ENCODE peak calls at places on chromosomes 2 and 18, in five cellular contexts. A is fibroblast of lung, B is neuronal stem cell, X is skeletal muscle cell, P is choroid plexus epithelial cell. E is an unnamed sample.

GRCh38 chr2:144071461-144071860 is 448.5 kb downstream of the ZEB2 start:
- DNase-seq in P (peak), X (peak), B (no peak), A (peak), E (no peak)

GRCh38 chr2:11753886-11754704 is 7.7 kb downstream of the LPIN1 start:
- DNase-seq in P (peak), X (no peak), A (peak), B (no peak), E (peak)

GRCh38 chr2:218003265-218003950 is 613 bp upstream of the TNS1 start:
- DNase-seq in A (peak), B (no peak), P (no peak), X (peak), E (no peak)

GRCh38 chr2:2840101-2840531 is 509.0 kb upstream of the MYT1L start:
- DNase-seq in X (no peak), A (no peak), P (no peak), B (no peak), E (no peak)

GRCh38 chr2:174613545-174613944 is 15.9 kb upstream of the WIPF1 start:
- DNase-seq in A (no peak), X (no peak), B (no peak), P (no peak), E (no peak)

GRCh38 chr2:200373973-200374416 is 67.5 kb downstream of the SPATS2L start:
- DNase-seq in P (no peak), X (no peak), A (no peak), B (no peak), E (peak)

GRCh38 chr2:25165992-25166618 is 2.3 kb downstream of the POMC start:
- DNase-seq in X (no peak), B (no peak), P (no peak), A (no peak), E (no peak)

GRCh38 chr18:7206231-7206630 is 24.7 kb upstream of the LRRC30 start:
- DNase-seq in P (no peak), B (no peak), X (no peak), A (no peak), E (no peak)

GRCh38 chr2:127485051-127485693 is 41.1 kb downstream of the IWS1 start:
- DNase-seq in X (no peak), B (no peak), P (peak), A (no peak), E (no peak)

GRCh38 chr2:39871291-39871761 is 92.3 kb upstream of the THUMPD2 start:
- DNase-seq in B (no peak), A (peak), P (peak), X (peak), E (no peak)

GRCh38 chr2:240741091-240741490 is 49.4 kb downstream of the AQP12A start:
- DNase-seq in X (no peak), A (no peak), P (no peak), B (no peak), E (no peak)

GRCh38 chr2:109644571-109645275 is 30.6 kb downstream of the SOWAHC start:
- DNase-seq in P (peak), X (no peak), A (no peak), B (no peak), E (peak)

GRCh38 chr2:74908763-74909444 is 49.5 kb upstream of the POLE4 start:
- DNase-seq in B (no peak), P (no peak), A (no peak), X (no peak), E (no peak)

GRCh38 chr2:19264847-19265246 is 93.6 kb downstream of the OSR1 start:
- DNase-seq in B (no peak), P (no peak), A (no peak), X (no peak), E (no peak)

GRCh38 chr2:102000813-102001766 is 9.3 kb downstream of the IL1R2 start:
- DNase-seq in X (no peak), P (no peak), A (no peak), B (no peak), E (no peak)

GRCh38 chr18:55988537-55988936 is 400.5 kb upstream of the TCF4 start:
- DNase-seq in B (no peak), X (no peak), A (peak), P (peak), E (no peak)

GRCh38 chr2:233761040-233761769 is 1.1 kb downstream of the UGT1A1 start:
- DNase-seq in A (no peak), X (no peak), P (peak), B (no peak), E (no peak)

GRCh38 chr18:14908541-14908940 is 160.6 kb downstream of the ANKRD30B start:
- DNase-seq in P (no peak), A (no peak), X (no peak), B (no peak), E (no peak)

GRCh38 chr18:22169889-22170420 is 566 bp downstream of the GATA6 start:
- DNase-seq in P (no peak), A (peak), X (no peak), B (no peak), E (no peak)

GRCh38 chr2:207528980-207529329 is 807 bp upstream of the CREB1 start:
- DNase-seq in B (no peak), X (no peak), P (peak), A (peak), E (peak)

GRCh38 chr2:212385241-212385640 is 153.4 kb downstream of the ERBB4 start:
- DNase-seq in B (no peak), P (no peak), A (no peak), X (no peak), E (no peak)

GRCh38 chr18:12305211-12305610 is 2.8 kb upstream of the TUBB6 start:
- DNase-seq in P (no peak), A (no peak), B (no peak), X (no peak), E (no peak)

GRCh38 chr2:233385489-233386044 is 31.3 kb downstream of the DGKD start:
- DNase-seq in P (peak), B (no peak), X (no peak), A (peak), E (no peak)

GRCh38 chr18:48814490-48815181 is 136.1 kb downstream of the SMAD7 start:
- DNase-seq in B (no peak), P (no peak), X (no peak), A (peak), E (no peak)

GRCh38 chr2:31980674-31981356 is 30.0 kb downstream of the MEMO1 start:
- DNase-seq in B (no peak), A (peak), X (no peak), P (peak), E (no peak)

GRCh38 chr18:77207540-77207939 is 42.1 kb upstream of the GALR1 start:
- DNase-seq in P (peak), A (peak), B (no peak), X (no peak), E (no peak)

GRCh38 chr2:30348825-30349224 is 98.2 kb upstream of the LCLAT1 start:
- DNase-seq in B (no peak), A (no peak), X (no peak), P (no peak), E (no peak)

GRCh38 chr2:102442967-102443828 is 20.2 kb downstream of the IL18RAP start:
- DNase-seq in P (peak), A (peak), B (no peak), X (no peak), E (no peak)

GRCh38 chr2:133967326-133967725 is 286.5 kb upstream of the MGAT5 start:
- DNase-seq in X (no peak), P (no peak), B (no peak), A (no peak), E (no peak)

GRCh38 chr2:47083485-47083884 is 71.6 kb downstream of the STPG4 start:
- DNase-seq in P (no peak), A (no peak), X (no peak), B (no peak), E (no peak)

DNA sequence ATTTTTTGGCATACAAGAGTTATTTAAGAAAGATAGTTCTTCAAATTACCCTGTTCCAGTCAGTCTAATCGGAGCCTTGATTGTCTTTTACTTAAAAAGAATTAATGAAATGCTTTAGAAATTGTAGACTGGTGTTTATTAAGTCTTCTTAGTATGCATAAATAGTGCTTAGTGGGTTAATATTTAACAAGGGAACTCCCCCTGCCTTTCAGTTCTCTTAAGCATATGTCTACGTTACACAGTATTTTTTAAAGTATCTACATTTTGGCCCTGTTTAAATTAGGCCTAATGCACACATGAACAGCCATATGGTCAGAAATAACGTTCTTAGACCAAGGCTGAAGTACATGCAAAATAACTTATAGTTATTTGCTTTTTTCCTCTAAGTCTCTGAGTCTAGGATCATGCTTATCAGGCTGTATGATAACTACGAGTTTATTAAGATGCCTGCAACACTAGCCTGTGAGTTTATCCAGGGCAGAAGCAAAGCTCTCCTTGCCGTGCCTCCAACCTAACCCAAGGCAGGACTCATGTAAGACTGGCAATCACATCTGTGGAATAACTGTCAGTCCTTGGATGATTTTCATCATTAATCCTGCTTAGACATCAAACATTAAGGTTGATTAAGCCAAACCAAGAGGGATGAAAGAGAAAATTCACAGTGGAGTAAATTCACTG is 6.7 kb downstream of the BCL2 start:
- DNase-seq in B (no peak), P (no peak), X (no peak), A (no peak), E (no peak)
- H3K4me3 ChIP-seq in B (no peak), P (no peak), X (no peak), A (no peak), E (no peak)

GRCh38 chr2:197088694-197089093 is 162.2 kb upstream of the PGAP1 start:
- DNase-seq in P (peak), B (no peak), X (peak), A (peak), E (no peak)
- H3K4me3 ChIP-seq in P (no peak), B (no peak), X (no peak), A (no peak), E (no peak)

DNA sequence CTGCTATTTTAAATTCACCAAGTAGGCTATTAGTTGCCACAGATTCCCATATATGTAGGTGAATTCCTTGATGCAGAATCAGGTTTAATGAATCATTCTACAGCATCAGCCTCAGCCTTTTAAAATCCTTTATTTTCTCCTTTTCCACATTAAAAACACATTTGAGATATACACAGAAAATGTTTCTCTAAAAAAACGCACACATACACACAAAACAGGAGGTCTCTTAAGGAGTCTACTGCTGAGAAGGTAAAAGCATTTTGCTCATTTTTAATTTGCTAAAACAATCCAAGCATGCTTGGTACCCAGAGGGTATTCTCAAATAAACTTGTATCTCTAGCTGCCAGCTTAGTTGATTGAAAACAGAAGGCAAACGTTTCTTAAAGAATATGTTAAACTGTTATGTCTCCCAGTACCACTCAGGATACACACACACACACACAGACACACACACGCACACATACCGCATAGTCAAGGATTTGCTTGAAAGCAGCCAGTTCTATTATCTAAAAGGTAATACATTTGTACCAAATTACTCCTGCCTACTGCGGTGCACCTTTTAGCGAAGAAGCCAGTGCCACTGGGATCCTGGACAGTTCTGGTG is 106.8 kb upstream of the KCTD1 start:
- DNase-seq in B (peak), X (no peak), P (peak), A (peak), E (no peak)
- H3K4me3 ChIP-seq in B (peak), X (peak), P (peak), A (peak), E (no peak)

GRCh38 chr2:20664431-20665260 is 2.3 kb upstream of the GDF7 start:
- DNase-seq in X (no peak), A (no peak), B (no peak), P (no peak), E (no peak)
- H3K4me3 ChIP-seq in X (no peak), A (no peak), B (no peak), P (no peak), E (no peak)

GRCh38 chr2:165470351-165470750 is 853 bp downstream of the CSRNP3 start:
- DNase-seq in P (no peak), B (no peak), A (no peak), X (no peak), E (no peak)

GRCh38 chr2:165471349-165471975 is 2.0 kb downstream of the CSRNP3 start:
- DNase-seq in X (no peak), B (no peak), P (peak), A (no peak), E (no peak)

GRCh38 chr2:165467921-165468320 is 1.6 kb upstream of the CSRNP3 start:
- DNase-seq in P (no peak), X (no peak), A (no peak), B (no peak), E (no peak)

GRCh38 chr2:165466386-165466785 is 3.1 kb upstream of the CSRNP3 start:
- DNase-seq in B (no peak), A (no peak), P (no peak), X (no peak), E (no peak)

DNA sequence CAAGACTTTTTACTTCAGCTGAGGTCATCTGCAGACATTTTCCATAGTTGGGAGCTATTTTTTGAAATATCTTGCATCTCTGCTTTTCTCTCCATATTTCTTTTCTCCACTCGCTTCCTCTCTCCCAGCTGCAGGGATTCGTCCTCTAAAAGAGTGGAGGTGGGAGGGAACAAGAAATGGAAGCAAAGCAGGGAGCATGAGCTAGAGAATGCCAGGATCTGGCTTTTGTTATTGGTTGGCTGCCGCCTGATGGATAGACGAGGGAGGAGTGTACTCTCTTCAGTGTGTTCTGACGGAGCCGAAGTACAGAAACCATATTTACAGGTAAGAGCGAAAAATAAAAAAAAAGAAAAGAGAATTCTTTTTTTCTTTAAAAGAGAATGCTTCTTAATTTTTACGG is at the start of gene CSRNP3:
- DNase-seq in A (peak), B (peak), X (peak), P (peak), E (peak)
- H3K4me3 ChIP-seq in A (peak), B (peak), X (peak), P (peak), E (no peak)

GRCh38 chr18:79405019-79405780 is 9.5 kb downstream of the NFATC1 start:
- DNase-seq in B (no peak), P (no peak), A (no peak), X (no peak), E (no peak)
- H3K4me3 ChIP-seq in B (no peak), P (no peak), A (no peak), X (no peak), E (no peak)

DNA sequence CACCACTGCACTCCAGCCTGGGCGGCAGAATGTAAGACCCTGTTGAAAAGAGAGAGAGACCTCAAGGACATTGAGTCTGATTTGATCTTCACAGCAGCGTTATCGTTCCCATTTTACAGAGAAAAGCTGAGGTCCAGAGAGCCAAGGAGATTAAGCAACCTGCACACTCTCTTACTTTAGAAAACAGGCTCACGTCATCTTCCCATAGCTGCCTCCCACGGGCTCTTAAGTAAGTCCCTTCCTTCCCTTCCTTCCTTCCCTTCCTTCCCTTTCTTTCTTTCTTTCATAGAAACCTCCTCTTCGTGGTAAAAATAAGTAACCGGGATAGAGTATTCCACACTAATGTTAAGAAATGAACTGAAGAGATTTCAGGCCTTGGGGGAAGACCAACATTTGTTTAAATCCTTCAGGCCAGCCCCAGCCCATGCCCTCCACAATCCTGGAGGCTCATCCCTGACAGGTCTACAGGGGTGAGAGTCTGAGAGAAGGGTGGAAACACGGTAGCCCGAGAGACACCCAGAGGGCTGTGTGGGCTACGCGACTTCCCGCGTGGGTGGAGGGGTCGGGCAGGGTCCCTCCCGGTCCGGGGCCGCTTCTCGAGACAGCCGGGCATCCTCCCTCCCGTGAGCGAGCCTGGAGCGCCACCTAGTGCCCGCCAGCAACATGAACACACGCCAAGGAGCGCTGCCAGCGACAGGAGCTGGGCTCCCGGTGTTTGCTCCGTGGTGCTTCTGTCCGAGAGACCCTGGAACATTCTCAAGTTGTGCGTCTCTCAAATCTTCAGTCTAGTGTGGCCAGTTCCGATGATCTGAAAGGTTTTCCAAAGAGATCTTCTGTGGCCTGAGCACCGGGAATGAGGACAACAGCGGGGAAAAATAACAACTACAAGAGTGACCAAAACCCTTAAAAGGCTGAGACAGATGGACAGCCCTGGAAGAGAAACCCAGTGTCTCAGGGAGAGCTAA is 160.3 kb downstream of the INO80D start:
- DNase-seq in P (peak), A (peak), X (no peak), B (peak), E (no peak)
- H3K4me3 ChIP-seq in P (peak), A (peak), X (peak), B (peak), E (peak)

DNA sequence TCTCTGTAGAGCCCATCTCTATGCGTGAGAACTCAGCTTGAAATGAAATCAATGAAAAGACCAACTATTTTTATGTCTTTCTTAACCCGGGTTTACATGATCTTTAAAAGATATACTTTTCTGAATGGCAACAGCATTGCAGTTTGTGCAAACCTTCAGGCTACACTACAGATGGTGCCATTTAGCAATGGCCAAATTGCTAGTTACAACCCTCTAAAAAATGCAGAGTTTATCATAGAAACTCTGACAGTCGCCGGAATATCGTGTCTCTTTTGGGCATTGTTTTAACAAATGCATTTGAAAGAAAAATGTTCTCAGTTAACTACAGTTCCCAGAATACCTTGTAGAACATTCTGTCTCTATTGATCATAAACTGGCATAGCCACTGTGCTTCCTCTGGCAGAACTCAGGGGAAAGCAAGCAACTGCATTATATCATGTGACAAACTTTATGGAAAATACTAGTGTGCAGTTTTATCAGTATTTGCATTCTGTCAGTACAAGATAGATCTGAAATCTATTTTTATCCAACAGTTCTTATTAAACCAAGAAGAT is 1407.6 kb upstream of the ZEB2 start:
- DNase-seq in P (peak), A (peak), X (no peak), B (no peak), E (no peak)
- H3K4me3 ChIP-seq in P (no peak), A (no peak), X (no peak), B (no peak), E (no peak)

E was measured in PC-9.